ENCODE peak calls at places on chromosomes 5 and 9, in six cellular contexts. One of them, this sample, is unnamed.

GRCh38 chr5:79236364-79236969 is 536 bp downstream of the JMY start:
- DNase-seq in HepG2: no peak
- DNase-seq in transverse colon: no peak
- DNase-seq in SK-N-SH: peak
- DNase-seq in H1: no peak
- DNase-seq in stomach: no peak
- DNase-seq in this sample: no peak

GRCh38 chr5:3301316-3301715 is 294.3 kb upstream of the IRX1 start:
- DNase-seq in HepG2: no peak
- DNase-seq in transverse colon: no peak
- DNase-seq in SK-N-SH: no peak
- DNase-seq in H1: no peak
- DNase-seq in stomach: no peak
- DNase-seq in this sample: no peak

GRCh38 chr5:126544087-126544740 is 50.8 kb downstream of the ALDH7A1 start:
- DNase-seq in HepG2: peak
- DNase-seq in transverse colon: peak
- DNase-seq in SK-N-SH: peak
- DNase-seq in H1: no peak
- DNase-seq in stomach: peak
- DNase-seq in this sample: no peak

GRCh38 chr5:75335952-75336624 is 932 bp upstream of the HMGCR start:
- DNase-seq in HepG2: peak
- DNase-seq in transverse colon: peak
- DNase-seq in SK-N-SH: peak
- DNase-seq in H1: no peak
- DNase-seq in stomach: no peak
- DNase-seq in this sample: no peak

GRCh38 chr9:107213561-107214028 is 69.5 kb upstream of the RAD23B start:
- DNase-seq in HepG2: peak
- DNase-seq in transverse colon: no peak
- DNase-seq in SK-N-SH: no peak
- DNase-seq in H1: peak
- DNase-seq in stomach: no peak
- DNase-seq in this sample: peak

GRCh38 chr9:76808636-76809035 is 44.4 kb downstream of the PCA3 start:
- DNase-seq in HepG2: no peak
- DNase-seq in transverse colon: no peak
- DNase-seq in SK-N-SH: no peak
- DNase-seq in H1: no peak
- DNase-seq in stomach: no peak
- DNase-seq in this sample: no peak

GRCh38 chr9:18149457-18150011 is 324.4 kb upstream of the ADAMTSL1 start:
- DNase-seq in HepG2: no peak
- DNase-seq in transverse colon: no peak
- DNase-seq in SK-N-SH: no peak
- DNase-seq in H1: no peak
- DNase-seq in stomach: no peak
- DNase-seq in this sample: no peak

GRCh38 chr5:99955006-99955405 is 580.2 kb upstream of the FAM174A start:
- DNase-seq in HepG2: no peak
- DNase-seq in transverse colon: no peak
- DNase-seq in SK-N-SH: no peak
- DNase-seq in H1: no peak
- DNase-seq in stomach: no peak
- DNase-seq in this sample: peak

GRCh38 chr5:42059778-42060464 is 134.8 kb downstream of the FBXO4 start:
- DNase-seq in HepG2: no peak
- DNase-seq in transverse colon: no peak
- DNase-seq in SK-N-SH: no peak
- DNase-seq in H1: no peak
- DNase-seq in stomach: no peak
- DNase-seq in this sample: no peak

GRCh38 chr5:609506-609905 is 2.6 kb upstream of the CEP72 start:
- DNase-seq in HepG2: no peak
- DNase-seq in transverse colon: no peak
- DNase-seq in SK-N-SH: no peak
- DNase-seq in H1: no peak
- DNase-seq in stomach: peak
- DNase-seq in this sample: no peak

GRCh38 chr5:610011-610743 is 2.0 kb upstream of the CEP72 start:
- DNase-seq in HepG2: no peak
- DNase-seq in transverse colon: no peak
- DNase-seq in SK-N-SH: no peak
- DNase-seq in H1: no peak
- DNase-seq in stomach: peak
- DNase-seq in this sample: peak

GRCh38 chr5:612498-613424 is 621 bp downstream of the CEP72 start:
- DNase-seq in HepG2: no peak
- DNase-seq in transverse colon: peak
- DNase-seq in SK-N-SH: no peak
- DNase-seq in H1: no peak
- DNase-seq in stomach: peak
- DNase-seq in this sample: peak

GRCh38 chr5:610744-611730 is 1.1 kb upstream of the CEP72 start:
- DNase-seq in HepG2: no peak
- DNase-seq in transverse colon: peak
- DNase-seq in SK-N-SH: no peak
- DNase-seq in H1: no peak
- DNase-seq in stomach: no peak
- DNase-seq in this sample: no peak

GRCh38 chr5:611731-612486 is at the start of gene CEP72:
- DNase-seq in HepG2: peak
- DNase-seq in transverse colon: peak
- DNase-seq in SK-N-SH: peak
- DNase-seq in H1: peak
- DNase-seq in stomach: peak
- DNase-seq in this sample: peak
- TF ChIP-seq POLR2AphosphoS5 in HepG2: peak
- TF ChIP-seq POLR2AphosphoS5 in transverse colon: no peak
- TF ChIP-seq POLR2AphosphoS5 in SK-N-SH: peak
- TF ChIP-seq POLR2AphosphoS5 in H1: peak
- TF ChIP-seq POLR2AphosphoS5 in stomach: peak
- TF ChIP-seq POLR2AphosphoS5 in this sample: peak

DNA sequence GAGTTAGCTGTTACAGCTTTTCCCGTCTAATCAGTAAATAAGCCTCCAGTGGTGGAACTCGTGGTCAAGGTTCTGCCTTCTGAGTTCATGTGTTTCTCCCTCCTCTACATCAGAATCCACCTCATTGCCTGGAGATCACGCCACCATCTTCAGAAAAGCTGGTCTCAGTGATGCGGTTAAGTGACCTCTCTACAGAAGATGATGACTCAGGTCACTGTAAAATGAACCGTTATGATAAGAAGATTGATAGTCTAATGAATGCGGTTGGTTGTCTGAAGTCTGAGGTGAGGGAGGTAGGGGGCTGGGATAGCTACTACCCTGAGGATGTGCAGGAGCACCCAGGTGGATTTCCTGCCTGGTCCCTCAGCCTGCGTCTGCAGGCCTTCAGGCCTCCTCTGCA is 13.3 kb downstream of the ODF2 start:
- DNase-seq in HepG2: no peak
- DNase-seq in transverse colon: no peak
- DNase-seq in SK-N-SH: no peak
- DNase-seq in H1: no peak
- DNase-seq in stomach: no peak
- DNase-seq in this sample: no peak
- TF ChIP-seq EP300 in HepG2: no peak
- TF ChIP-seq EP300 in transverse colon: no peak
- TF ChIP-seq EP300 in SK-N-SH: no peak
- TF ChIP-seq EP300 in H1: no peak
- TF ChIP-seq EP300 in stomach: no peak
- TF ChIP-seq EP300 in this sample: no peak

GRCh38 chr5:147856801-147857200 is 21.7 kb upstream of the SCGB3A2 start:
- DNase-seq in HepG2: no peak
- DNase-seq in transverse colon: no peak
- DNase-seq in SK-N-SH: no peak
- DNase-seq in H1: no peak
- DNase-seq in stomach: no peak
- DNase-seq in this sample: no peak
- TF ChIP-seq POLR2AphosphoS5 in HepG2: no peak
- TF ChIP-seq POLR2AphosphoS5 in transverse colon: no peak
- TF ChIP-seq POLR2AphosphoS5 in SK-N-SH: no peak
- TF ChIP-seq POLR2AphosphoS5 in H1: peak
- TF ChIP-seq POLR2AphosphoS5 in stomach: no peak
- TF ChIP-seq POLR2AphosphoS5 in this sample: no peak

GRCh38 chr5:93279292-93279974 is 301.6 kb downstream of the NR2F1-AS1 start:
- DNase-seq in HepG2: no peak
- DNase-seq in transverse colon: no peak
- DNase-seq in SK-N-SH: peak
- DNase-seq in H1: no peak
- DNase-seq in stomach: no peak
- DNase-seq in this sample: no peak
- TF ChIP-seq EP300 in HepG2: no peak
- TF ChIP-seq EP300 in transverse colon: no peak
- TF ChIP-seq EP300 in SK-N-SH: peak
- TF ChIP-seq EP300 in H1: no peak
- TF ChIP-seq EP300 in stomach: no peak
- TF ChIP-seq EP300 in this sample: no peak

GRCh38 chr5:15834596-15835245 is 334.7 kb downstream of the FBXL7 start:
- DNase-seq in HepG2: no peak
- DNase-seq in transverse colon: no peak
- DNase-seq in SK-N-SH: no peak
- DNase-seq in H1: no peak
- DNase-seq in stomach: no peak
- DNase-seq in this sample: no peak

GRCh38 chr5:15831408-15831807 is 331.4 kb downstream of the FBXL7 start:
- DNase-seq in HepG2: no peak
- DNase-seq in transverse colon: no peak
- DNase-seq in SK-N-SH: peak
- DNase-seq in H1: no peak
- DNase-seq in stomach: no peak
- DNase-seq in this sample: no peak

GRCh38 chr5:15835514-15835913 is 335.5 kb downstream of the FBXL7 start:
- DNase-seq in HepG2: no peak
- DNase-seq in transverse colon: no peak
- DNase-seq in SK-N-SH: no peak
- DNase-seq in H1: no peak
- DNase-seq in stomach: no peak
- DNase-seq in this sample: no peak

GRCh38 chr5:15837584-15838289 is 337.8 kb downstream of the FBXL7 start:
- DNase-seq in HepG2: no peak
- DNase-seq in transverse colon: no peak
- DNase-seq in SK-N-SH: no peak
- DNase-seq in H1: no peak
- DNase-seq in stomach: no peak
- DNase-seq in this sample: no peak

DNA sequence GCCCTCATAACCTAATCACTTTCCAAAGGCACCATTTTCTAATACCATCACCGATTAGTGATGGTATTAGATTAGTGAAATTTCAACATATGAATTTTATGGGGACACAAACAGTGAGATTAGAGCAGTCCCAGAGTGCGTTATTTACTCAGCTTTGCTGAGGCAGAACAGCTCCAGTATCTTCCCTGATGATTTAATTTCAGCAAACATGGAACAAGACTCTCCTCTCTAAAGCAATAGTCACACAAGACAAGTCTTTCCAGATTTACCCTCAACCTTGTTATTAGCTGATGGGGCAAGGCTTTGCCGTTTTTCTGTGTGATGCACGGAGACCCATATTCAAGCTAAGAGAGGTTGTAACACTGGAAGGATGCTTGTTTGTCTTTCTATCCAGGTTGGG is 333.4 kb downstream of the FBXL7 start:
- DNase-seq in HepG2: no peak
- DNase-seq in transverse colon: no peak
- DNase-seq in SK-N-SH: no peak
- DNase-seq in H1: no peak
- DNase-seq in stomach: no peak
- DNase-seq in this sample: no peak
- TF ChIP-seq POLR2AphosphoS5 in HepG2: no peak
- TF ChIP-seq POLR2AphosphoS5 in transverse colon: no peak
- TF ChIP-seq POLR2AphosphoS5 in SK-N-SH: no peak
- TF ChIP-seq POLR2AphosphoS5 in H1: no peak
- TF ChIP-seq POLR2AphosphoS5 in stomach: no peak
- TF ChIP-seq POLR2AphosphoS5 in this sample: no peak

GRCh38 chr5:180093241-180093640 is 21.7 kb upstream of the RNF130 start:
- DNase-seq in HepG2: no peak
- DNase-seq in transverse colon: no peak
- DNase-seq in SK-N-SH: no peak
- DNase-seq in H1: no peak
- DNase-seq in stomach: no peak
- DNase-seq in this sample: no peak

GRCh38 chr5:180095545-180095944 is 24.0 kb upstream of the RNF130 start:
- DNase-seq in HepG2: no peak
- DNase-seq in transverse colon: no peak
- DNase-seq in SK-N-SH: no peak
- DNase-seq in H1: no peak
- DNase-seq in stomach: no peak
- DNase-seq in this sample: no peak

GRCh38 chr5:180096616-180097015 is 25.1 kb upstream of the RNF130 start:
- DNase-seq in HepG2: no peak
- DNase-seq in transverse colon: no peak
- DNase-seq in SK-N-SH: no peak
- DNase-seq in H1: no peak
- DNase-seq in stomach: no peak
- DNase-seq in this sample: no peak

GRCh38 chr5:180090769-180091546 is 19.4 kb upstream of the RNF130 start:
- DNase-seq in HepG2: peak
- DNase-seq in transverse colon: peak
- DNase-seq in SK-N-SH: no peak
- DNase-seq in H1: no peak
- DNase-seq in stomach: peak
- DNase-seq in this sample: peak

DNA sequence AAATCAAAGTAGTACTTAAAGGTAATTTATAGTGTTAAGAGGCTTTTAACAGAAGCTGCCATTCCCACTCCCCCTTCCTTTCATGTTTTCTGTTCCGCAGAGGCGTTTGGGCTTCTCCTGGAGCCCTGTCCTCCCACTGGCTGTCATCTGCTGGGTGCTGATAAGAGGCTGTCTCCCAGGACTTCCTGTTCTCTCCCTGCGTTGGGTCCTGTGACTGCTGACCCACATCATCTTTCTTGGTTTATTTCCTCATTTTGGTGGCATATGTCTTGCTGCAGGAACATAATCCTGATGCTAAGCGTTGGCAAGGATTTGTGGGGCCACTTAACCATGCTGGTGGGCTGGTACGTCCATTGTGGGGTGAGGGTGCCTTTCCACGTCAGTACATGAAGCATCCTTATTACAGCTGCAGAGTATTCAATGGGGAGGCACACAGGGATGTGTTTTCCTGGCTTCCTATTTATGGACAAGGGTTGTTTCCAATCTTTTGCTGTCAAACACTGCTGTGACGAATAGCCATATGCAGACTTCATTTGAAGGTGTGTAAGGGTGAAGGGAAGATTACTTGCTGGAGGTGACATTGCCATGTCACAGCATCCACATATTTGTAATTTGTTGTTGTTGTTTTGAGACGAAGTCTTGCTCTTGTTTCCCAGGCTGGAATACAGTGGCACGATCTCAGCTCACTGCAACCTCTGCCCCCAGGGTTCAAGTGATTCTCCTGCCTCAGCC is 22.3 kb upstream of the RNF130 start:
- DNase-seq in HepG2: no peak
- DNase-seq in transverse colon: no peak
- DNase-seq in SK-N-SH: no peak
- DNase-seq in H1: no peak
- DNase-seq in stomach: no peak
- DNase-seq in this sample: peak
- TF ChIP-seq EP300 in HepG2: no peak
- TF ChIP-seq EP300 in transverse colon: no peak
- TF ChIP-seq EP300 in SK-N-SH: no peak
- TF ChIP-seq EP300 in H1: no peak
- TF ChIP-seq EP300 in stomach: no peak
- TF ChIP-seq EP300 in this sample: no peak